ENCODE peak calls at places on chromosomes 16 and 17, in five cellular contexts. One of them, this sample, is unnamed.

GRCh38 chr16:61797296-61797695 is 238.9 kb downstream of the CDH8 start:
- DNase-seq in H1: no peak
- DNase-seq in trophoblast cell: peak; percentile 58
- DNase-seq in mesenchymal stem cell: no peak
- DNase-seq in neuronal stem cell: no peak
- DNase-seq in this sample: no peak

GRCh38 chr17:7147772-7148171 is 31.4 kb downstream of the ASGR1 start:
- DNase-seq in neuronal stem cell: no peak
- DNase-seq in trophoblast cell: no peak
- DNase-seq in mesenchymal stem cell: no peak
- DNase-seq in H1: no peak
- DNase-seq in this sample: no peak

GRCh38 chr17:73071387-73071999 is 21.0 kb downstream of the SLC39A11 start:
- DNase-seq in trophoblast cell: peak; percentile 45
- DNase-seq in mesenchymal stem cell: peak; percentile 68
- DNase-seq in neuronal stem cell: no peak
- DNase-seq in H1: no peak
- DNase-seq in this sample: no peak

GRCh38 chr17:50212121-50212843 is 10.9 kb upstream of the COL1A1 start:
- DNase-seq in mesenchymal stem cell: peak; percentile 98
- DNase-seq in neuronal stem cell: no peak
- DNase-seq in H1: peak; percentile 39
- DNase-seq in trophoblast cell: no peak
- DNase-seq in this sample: peak; percentile 30

GRCh38 chr17:44828919-44829557 is 1.0 kb downstream of the GJC1 start:
- DNase-seq in mesenchymal stem cell: peak; percentile 46
- DNase-seq in neuronal stem cell: no peak
- DNase-seq in trophoblast cell: peak; percentile 70
- DNase-seq in H1: no peak
- DNase-seq in this sample: no peak

GRCh38 chr17:35715416-35715815 is 16.0 kb upstream of the RASL10B start:
- DNase-seq in mesenchymal stem cell: no peak
- DNase-seq in trophoblast cell: no peak
- DNase-seq in neuronal stem cell: peak; percentile 82
- DNase-seq in H1: no peak
- DNase-seq in this sample: no peak

GRCh38 chr16:88527186-88527936 is 42.8 kb upstream of the ZC3H18 start:
- DNase-seq in trophoblast cell: peak; percentile 63
- DNase-seq in mesenchymal stem cell: peak; percentile 58
- DNase-seq in neuronal stem cell: peak; percentile 66
- DNase-seq in H1: peak; percentile 94
- DNase-seq in this sample: peak; percentile 81

GRCh38 chr17:81515530-81516041 is 3.0 kb upstream of the ACTG1 start:
- DNase-seq in H1: no peak
- DNase-seq in neuronal stem cell: no peak
- DNase-seq in trophoblast cell: no peak
- DNase-seq in mesenchymal stem cell: no peak
- DNase-seq in this sample: no peak

GRCh38 chr17:67359960-67360817 is 6.2 kb downstream of the PSMD12 start:
- DNase-seq in neuronal stem cell: no peak
- DNase-seq in H1: no peak
- DNase-seq in trophoblast cell: no peak
- DNase-seq in mesenchymal stem cell: peak; percentile 18
- DNase-seq in this sample: no peak

GRCh38 chr17:17837966-17838962 is 1.5 kb upstream of the SREBF1 start:
- DNase-seq in trophoblast cell: peak; percentile 70
- DNase-seq in mesenchymal stem cell: peak; percentile 81
- DNase-seq in neuronal stem cell: no peak
- DNase-seq in H1: peak; percentile 72
- DNase-seq in this sample: peak; percentile 93

GRCh38 chr16:82936941-82937551 is 310.3 kb downstream of the CDH13 start:
- DNase-seq in H1: no peak
- DNase-seq in neuronal stem cell: no peak
- DNase-seq in trophoblast cell: no peak
- DNase-seq in mesenchymal stem cell: peak; percentile 89
- DNase-seq in this sample: no peak

GRCh38 chr16:19919142-19919541 is 34.5 kb upstream of the GPRC5B start:
- DNase-seq in H1: no peak
- DNase-seq in mesenchymal stem cell: no peak
- DNase-seq in trophoblast cell: no peak
- DNase-seq in neuronal stem cell: no peak
- DNase-seq in this sample: peak; percentile 3

GRCh38 chr16:5502467-5502869 is 404.9 kb upstream of the EEF2KMT start:
- DNase-seq in neuronal stem cell: peak; percentile 40
- DNase-seq in mesenchymal stem cell: no peak
- DNase-seq in H1: peak; percentile 73
- DNase-seq in trophoblast cell: no peak
- DNase-seq in this sample: peak; percentile 74

DNA sequence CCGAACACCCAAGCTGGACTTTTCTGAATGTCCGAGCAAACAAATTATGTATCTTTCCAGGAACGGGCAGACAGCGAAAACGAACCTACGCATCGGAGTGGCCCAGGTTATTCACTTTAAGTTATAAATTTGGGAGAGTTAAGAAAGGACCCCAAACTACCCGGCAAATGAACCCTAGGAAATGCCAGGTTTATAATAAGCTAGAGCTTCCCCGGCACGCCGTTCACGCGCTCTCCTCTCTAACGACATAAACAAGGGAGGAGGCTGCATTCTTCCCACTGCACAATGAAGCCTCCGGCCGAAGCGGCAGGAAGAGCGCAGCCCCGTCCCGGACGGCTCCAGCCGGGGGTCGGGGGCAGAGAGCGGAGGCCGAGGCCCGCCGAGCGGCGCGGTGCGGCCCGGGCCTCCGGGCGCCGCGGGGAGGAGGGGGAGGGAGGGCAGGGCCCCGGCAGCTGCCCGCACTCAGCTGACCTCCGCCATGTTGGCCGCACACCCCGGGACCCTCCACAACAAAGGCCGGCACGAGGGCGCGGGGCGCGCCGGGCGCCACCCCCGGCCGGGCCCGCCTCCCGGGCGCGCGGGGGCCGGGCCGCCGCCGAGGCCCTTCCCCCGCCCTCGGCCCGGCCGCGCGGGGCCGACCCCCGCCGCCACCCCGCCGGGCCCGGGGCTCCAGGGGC is 770 bp downstream of the SIAH1 start:
- DNase-seq in mesenchymal stem cell: peak; percentile 62
- DNase-seq in trophoblast cell: peak; percentile 65
- DNase-seq in H1: peak; percentile 67
- DNase-seq in neuronal stem cell: peak; percentile 62
- DNase-seq in this sample: peak; percentile 69
- H2AFZ ChIP-seq in mesenchymal stem cell: peak overlapping the region; percentile 27
- H2AFZ ChIP-seq in trophoblast cell: peak overlapping the region; percentile 68
- H2AFZ ChIP-seq in H1: no peak overlapping the region
- H2AFZ ChIP-seq in neuronal stem cell: peak overlapping the region; percentile 73
- H2AFZ ChIP-seq in this sample: no peak overlapping the region

GRCh38 chr16:81578015-81578554 is 133.5 kb downstream of the CMIP start:
- DNase-seq in mesenchymal stem cell: no peak
- DNase-seq in trophoblast cell: peak; percentile 48
- DNase-seq in H1: no peak
- DNase-seq in neuronal stem cell: no peak
- DNase-seq in this sample: no peak

GRCh38 chr16:81578636-81579413 is 134.2 kb downstream of the CMIP start:
- DNase-seq in mesenchymal stem cell: no peak
- DNase-seq in neuronal stem cell: no peak
- DNase-seq in H1: no peak
- DNase-seq in trophoblast cell: no peak
- DNase-seq in this sample: no peak

GRCh38 chr16:81582655-81583441 is 138.2 kb downstream of the CMIP start:
- DNase-seq in mesenchymal stem cell: no peak
- DNase-seq in trophoblast cell: peak; percentile 24
- DNase-seq in H1: no peak
- DNase-seq in neuronal stem cell: no peak
- DNase-seq in this sample: no peak

GRCh38 chr16:81583893-81584705 is 139.5 kb downstream of the CMIP start:
- DNase-seq in trophoblast cell: peak; percentile 59
- DNase-seq in mesenchymal stem cell: peak; percentile 78
- DNase-seq in H1: no peak
- DNase-seq in neuronal stem cell: no peak
- DNase-seq in this sample: no peak

GRCh38 chr16:81581107-81581506 is 136.5 kb downstream of the CMIP start:
- DNase-seq in mesenchymal stem cell: no peak
- DNase-seq in neuronal stem cell: no peak
- DNase-seq in H1: no peak
- DNase-seq in trophoblast cell: peak; percentile 99
- DNase-seq in this sample: no peak
- H2BK12ac ChIP-seq in mesenchymal stem cell: no peak overlapping the region
- H2BK12ac ChIP-seq in neuronal stem cell: no peak overlapping the region
- H2BK12ac ChIP-seq in H1: no peak overlapping the region
- H2BK12ac ChIP-seq in trophoblast cell: no peak overlapping the region
- H2BK12ac ChIP-seq in this sample: no peak overlapping the region

DNA sequence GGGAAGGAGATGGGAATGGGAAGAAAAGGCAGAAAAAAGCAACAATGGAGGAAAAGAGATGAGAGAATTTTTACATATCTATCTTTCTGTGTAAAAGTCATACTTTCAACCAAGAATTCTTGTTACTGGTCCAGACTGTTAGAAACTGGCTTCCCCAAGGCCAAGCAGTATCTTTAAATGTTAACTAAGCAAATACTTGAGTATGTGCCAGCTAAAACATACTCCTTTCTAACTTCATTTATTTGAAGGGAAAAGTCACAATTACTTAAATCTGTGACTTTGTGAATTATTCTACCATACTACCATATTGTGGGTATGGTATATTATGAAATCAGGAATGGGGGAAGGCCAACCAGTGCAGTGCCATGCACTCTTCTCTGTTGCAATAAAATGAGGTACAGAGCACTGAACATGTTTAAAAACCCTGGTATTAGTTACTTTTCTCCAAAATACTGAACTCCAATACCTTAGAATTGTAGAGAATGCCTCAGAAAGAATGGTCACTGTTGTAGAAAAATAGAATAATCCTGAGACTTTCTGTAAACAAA is 92.3 kb upstream of the C17orf78 start:
- DNase-seq in neuronal stem cell: no peak
- DNase-seq in H1: no peak
- DNase-seq in trophoblast cell: no peak
- DNase-seq in mesenchymal stem cell: no peak
- DNase-seq in this sample: no peak
- H3K18ac ChIP-seq in neuronal stem cell: no peak overlapping the region
- H3K18ac ChIP-seq in H1: no peak overlapping the region
- H3K18ac ChIP-seq in trophoblast cell: no peak overlapping the region
- H3K18ac ChIP-seq in mesenchymal stem cell: no peak overlapping the region
- H3K18ac ChIP-seq in this sample: no peak overlapping the region

GRCh38 chr16:29943846-29944669 is 17.8 kb upstream of the TMEM219 start:
- DNase-seq in H1: no peak
- DNase-seq in trophoblast cell: peak; percentile 96
- DNase-seq in mesenchymal stem cell: peak; percentile 99
- DNase-seq in neuronal stem cell: no peak
- DNase-seq in this sample: peak; percentile 80
- H2AFZ ChIP-seq in H1: peak overlapping the region; percentile 37
- H2AFZ ChIP-seq in trophoblast cell: peak overlapping the region; percentile 21
- H2AFZ ChIP-seq in mesenchymal stem cell: no peak overlapping the region
- H2AFZ ChIP-seq in neuronal stem cell: no peak overlapping the region
- H2AFZ ChIP-seq in this sample: no peak overlapping the region

GRCh38 chr16:72987480-72987901 is 60.4 kb downstream of the ZFHX3 start:
- DNase-seq in mesenchymal stem cell: no peak
- DNase-seq in neuronal stem cell: no peak
- DNase-seq in trophoblast cell: peak; percentile 98
- DNase-seq in H1: no peak
- DNase-seq in this sample: no peak

GRCh38 chr16:72985148-72985882 is 62.6 kb downstream of the ZFHX3 start:
- DNase-seq in trophoblast cell: peak; percentile 35
- DNase-seq in H1: no peak
- DNase-seq in neuronal stem cell: no peak
- DNase-seq in mesenchymal stem cell: peak; percentile 58
- DNase-seq in this sample: no peak

GRCh38 chr16:72983241-72983640 is 64.7 kb downstream of the ZFHX3 start:
- DNase-seq in mesenchymal stem cell: no peak
- DNase-seq in trophoblast cell: no peak
- DNase-seq in neuronal stem cell: no peak
- DNase-seq in H1: no peak
- DNase-seq in this sample: no peak

GRCh38 chr16:72986011-72986410 is 61.9 kb downstream of the ZFHX3 start:
- DNase-seq in neuronal stem cell: no peak
- DNase-seq in trophoblast cell: no peak
- DNase-seq in H1: no peak
- DNase-seq in mesenchymal stem cell: peak; percentile 18
- DNase-seq in this sample: no peak

DNA sequence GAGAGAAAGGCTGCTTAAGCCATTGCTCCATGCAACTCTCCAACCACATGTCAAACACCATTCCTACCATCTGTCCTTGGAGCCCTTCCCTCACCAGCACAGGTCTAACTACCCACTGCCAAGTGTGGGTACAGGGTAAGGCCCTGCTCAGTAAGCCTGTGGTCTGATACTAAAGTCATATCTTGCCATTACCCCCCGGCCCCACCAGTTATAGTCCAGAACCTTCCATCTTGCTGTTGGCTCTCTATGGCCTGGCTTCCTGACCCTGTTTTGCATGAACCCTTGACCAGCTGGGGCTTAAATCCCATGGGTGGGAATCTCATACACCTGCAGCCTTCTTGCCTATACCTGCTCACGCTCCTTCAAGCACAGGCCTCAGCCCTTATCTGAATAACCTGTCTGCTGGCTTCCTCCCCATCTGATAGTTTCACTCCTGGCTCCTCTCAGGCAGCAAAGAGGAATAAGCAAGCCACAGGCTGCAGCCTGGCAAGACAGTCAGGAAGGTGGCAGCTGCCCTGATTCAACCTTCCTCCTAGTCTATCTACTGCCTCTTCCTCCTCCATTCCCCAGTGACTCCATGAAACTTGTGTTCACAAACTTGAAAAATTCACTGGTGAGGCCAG is 64.1 kb downstream of the ZFHX3 start:
- DNase-seq in trophoblast cell: peak; percentile 37
- DNase-seq in H1: no peak
- DNase-seq in neuronal stem cell: no peak
- DNase-seq in mesenchymal stem cell: no peak
- DNase-seq in this sample: no peak
- H2BK12ac ChIP-seq in trophoblast cell: no peak overlapping the region
- H2BK12ac ChIP-seq in H1: no peak overlapping the region
- H2BK12ac ChIP-seq in neuronal stem cell: no peak overlapping the region
- H2BK12ac ChIP-seq in mesenchymal stem cell: no peak overlapping the region
- H2BK12ac ChIP-seq in this sample: no peak overlapping the region

DNA sequence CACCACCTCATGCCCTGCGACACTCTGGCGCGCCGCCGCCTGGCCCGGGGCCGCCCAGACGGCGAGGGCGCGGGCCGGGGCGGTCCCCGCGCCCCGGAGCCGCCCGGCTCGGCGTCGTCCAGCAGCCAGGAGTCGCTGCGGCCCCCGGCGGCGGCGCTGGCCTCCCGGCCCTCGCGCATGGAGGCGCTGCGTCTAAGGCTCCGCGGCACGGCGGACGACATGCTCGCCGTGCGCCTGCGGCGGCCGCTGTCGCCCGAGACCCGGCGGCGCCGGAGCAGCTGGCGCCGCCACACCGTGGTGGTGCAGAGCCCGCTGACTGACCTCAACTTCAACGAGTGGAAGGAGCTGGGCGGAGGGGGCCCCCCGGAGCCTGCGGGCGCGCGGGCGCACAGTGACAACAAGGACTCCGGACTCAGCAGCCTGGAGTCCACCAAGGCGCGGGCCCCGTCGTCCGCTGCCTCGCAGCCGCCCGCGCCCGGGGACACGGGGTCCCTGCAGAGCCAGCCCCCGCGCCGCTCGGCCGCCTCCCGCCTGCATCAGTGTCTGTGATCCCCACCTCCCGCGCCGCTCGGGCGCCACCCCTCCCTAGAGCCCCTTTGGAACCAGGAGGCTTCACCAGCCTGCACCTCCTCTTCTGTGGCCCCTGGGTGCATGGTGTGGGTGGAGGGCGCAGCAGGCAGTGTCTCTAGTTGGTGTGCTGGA is 82.3 kb downstream of the ARHGAP23 start:
- DNase-seq in H1: peak; percentile 82
- DNase-seq in mesenchymal stem cell: peak; percentile 65
- DNase-seq in neuronal stem cell: peak; percentile 61
- DNase-seq in trophoblast cell: peak; percentile 39
- DNase-seq in this sample: peak; percentile 71
- H3K18ac ChIP-seq in H1: peak overlapping the region; percentile 71
- H3K18ac ChIP-seq in mesenchymal stem cell: peak overlapping the region; percentile 86
- H3K18ac ChIP-seq in neuronal stem cell: peak overlapping the region; percentile 95
- H3K18ac ChIP-seq in trophoblast cell: peak overlapping the region; percentile 66
- H3K18ac ChIP-seq in this sample: peak overlapping the region; percentile 32

This sample was measured in H9.